ENCODE peak calls at places on chromosomes 2 and 18, in ten cellular contexts. B is CD4-positive, alpha-beta T cell; N is heart right ventricle; R is left ventricle myocardium inferior; I is Peyer's patch; J is astrocyte of the spinal cord; E is HFF-Myc; V is breast epithelium; Q is HFFc6; A is GM23338. Z is an unnamed sample.

GRCh38 chr2:32627901-32628645 is at the start of gene TTC27:
- DNase-seq in N (peak; percentile 95), E (peak; percentile 91), R (peak; percentile 95), J (peak; percentile 96), Q (peak; percentile 94), A (peak; percentile 98), B (peak; percentile 94), V (peak; percentile 94), I (peak; percentile 96), Z (peak; percentile 94)

GRCh38 chr2:126751477-126751876 is 95.5 kb downstream of the GYPC start:
- DNase-seq in N (no peak), A (no peak), Q (no peak), I (no peak), J (no peak), R (no peak), V (no peak), B (no peak), E (no peak), Z (no peak)

GRCh38 chr2:2057125-2057721 is 273.9 kb downstream of the MYT1L start:
- DNase-seq in R (peak; percentile 69), V (no peak), Q (no peak), J (peak; percentile 77), N (peak; percentile 95), I (no peak), E (no peak), A (peak; percentile 84), B (peak; percentile 66), Z (no peak)

GRCh38 chr2:197137234-197137633 is 173.3 kb downstream of the ANKRD44 start:
- DNase-seq in R (no peak), N (no peak), J (peak; percentile 65), Q (peak; percentile 43), A (no peak), V (no peak), E (no peak), B (no peak), I (no peak), Z (no peak)

GRCh38 chr18:36901277-36901701 is 72.4 kb downstream of the KIAA1328 start:
- DNase-seq in R (no peak), J (peak; percentile 8), A (no peak), Q (no peak), I (no peak), B (no peak), N (no peak), V (no peak), E (no peak), Z (no peak)

GRCh38 chr2:72998724-72999123 is 72.8 kb downstream of the SFXN5 start:
- DNase-seq in I (no peak), V (no peak), R (no peak), E (no peak), J (no peak), Q (no peak), N (no peak), B (no peak), A (no peak), Z (no peak)

GRCh38 chr2:201961401-201961800 is 72.3 kb upstream of the FZD7 start:
- DNase-seq in V (no peak), A (no peak), B (no peak), Q (no peak), E (no peak), I (no peak), N (no peak), J (no peak), R (no peak), Z (no peak)

GRCh38 chr2:212863185-212863588 is 288.2 kb downstream of the IKZF2 start:
- DNase-seq in B (no peak), E (no peak), R (no peak), V (no peak), J (peak; percentile 25), Q (no peak), I (peak; percentile 40), N (no peak), A (peak; percentile 81), Z (no peak)

DNA sequence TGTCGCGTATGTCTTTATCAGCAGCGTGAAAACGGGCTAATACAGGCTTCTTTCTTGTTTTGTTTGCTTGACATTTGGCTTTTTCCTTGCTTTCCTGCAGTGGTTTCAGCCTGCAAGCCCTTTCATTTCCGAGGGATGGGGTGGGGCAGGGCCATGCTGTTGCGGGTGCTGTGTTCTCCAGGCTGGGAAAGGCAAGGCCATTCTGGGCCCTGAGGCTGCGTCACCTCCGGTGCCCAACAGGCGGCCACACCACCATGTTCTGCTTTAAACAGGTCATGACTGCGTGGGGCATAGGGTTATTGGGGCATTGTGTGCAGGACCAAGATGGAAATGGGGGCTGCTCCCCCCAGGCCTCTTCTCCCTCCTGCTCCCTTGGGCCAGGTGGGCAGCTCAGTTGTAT is 38.6 kb upstream of the PLB1 start:
- DNase-seq in Q (no peak), N (no peak), B (no peak), E (no peak), R (no peak), V (no peak), I (no peak), J (no peak), A (peak; percentile 41), Z (no peak)
- TF ChIP-seq CTCF in Q (peak; percentile 12), N (no peak), B (no peak), E (no peak), R (no peak), V (no peak), I (no peak), J (no peak), A (peak; percentile 32), Z (no peak)

GRCh38 chr18:45166341-45167108 is 448.8 kb upstream of the SLC14A2 start:
- DNase-seq in N (no peak), A (no peak), J (peak; percentile 67), E (peak; percentile 62), I (peak; percentile 67), V (no peak), B (no peak), Q (peak; percentile 97), R (no peak), Z (no peak)
- TF ChIP-seq CTCF in N (no peak), A (no peak), J (no peak), E (no peak), I (no peak), V (no peak), B (no peak), Q (no peak), R (no peak), Z (no peak)

GRCh38 chr2:71697106-71698010 is 244.0 kb downstream of the DYSF start:
- DNase-seq in V (peak; percentile 22), R (no peak), E (no peak), I (peak; percentile 26), J (no peak), B (no peak), Q (no peak), A (no peak), N (no peak), Z (peak; percentile 18)
- TF ChIP-seq CTCF in V (no peak), R (no peak), E (no peak), I (no peak), J (no peak), B (no peak), Q (no peak), A (no peak), N (no peak), Z (no peak)

GRCh38 chr18:49335677-49336076 is 124.8 kb downstream of the DYM start:
- DNase-seq in E (no peak), J (no peak), N (no peak), R (no peak), Q (no peak), V (no peak), B (no peak), A (peak; percentile 40), I (no peak), Z (no peak)
- TF ChIP-seq CTCF in E (peak; percentile 4), J (no peak), N (no peak), R (peak; percentile 9), Q (peak; percentile 45), V (no peak), B (peak; percentile 17), A (peak; percentile 64), I (peak; percentile 13), Z (no peak)

DNA sequence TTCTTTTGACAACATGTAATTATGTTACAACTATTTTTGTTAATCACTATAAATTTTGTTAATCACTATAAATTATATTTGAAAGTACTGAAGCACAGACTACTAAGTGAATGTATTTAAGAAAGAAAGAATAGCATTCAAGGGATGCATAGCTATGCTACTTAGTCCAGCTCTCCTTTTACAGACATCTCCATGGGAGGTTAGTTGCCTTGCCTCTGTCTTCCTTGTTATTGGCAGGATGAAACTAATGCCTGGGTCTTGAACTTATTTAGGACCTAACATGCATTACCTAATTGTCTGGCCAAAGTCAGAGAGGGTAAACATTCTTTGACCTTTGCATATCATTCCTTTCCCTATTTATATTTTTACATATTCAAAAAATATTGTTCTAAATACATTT is 519.5 kb downstream of the NRXN1 start:
- DNase-seq in R (no peak), J (no peak), E (no peak), A (peak; percentile 18), V (no peak), B (no peak), Q (no peak), N (no peak), I (no peak), Z (no peak)
- TF ChIP-seq CTCF in R (no peak), J (no peak), E (no peak), A (no peak), V (no peak), B (no peak), Q (no peak), N (no peak), I (no peak), Z (no peak)

GRCh38 chr2:240989451-240990265 is 8.8 kb upstream of the SNED1 start:
- DNase-seq in J (no peak), Q (no peak), V (peak; percentile 42), R (no peak), A (peak; percentile 63), E (no peak), N (no peak), B (no peak), I (peak; percentile 57), Z (peak; percentile 30)
- TF ChIP-seq CTCF in J (peak; percentile 56), Q (peak; percentile 78), V (peak; percentile 10), R (peak; percentile 66), A (peak; percentile 45), E (peak; percentile 51), N (peak; percentile 53), B (no peak), I (peak; percentile 47), Z (peak; percentile 8)

DNA sequence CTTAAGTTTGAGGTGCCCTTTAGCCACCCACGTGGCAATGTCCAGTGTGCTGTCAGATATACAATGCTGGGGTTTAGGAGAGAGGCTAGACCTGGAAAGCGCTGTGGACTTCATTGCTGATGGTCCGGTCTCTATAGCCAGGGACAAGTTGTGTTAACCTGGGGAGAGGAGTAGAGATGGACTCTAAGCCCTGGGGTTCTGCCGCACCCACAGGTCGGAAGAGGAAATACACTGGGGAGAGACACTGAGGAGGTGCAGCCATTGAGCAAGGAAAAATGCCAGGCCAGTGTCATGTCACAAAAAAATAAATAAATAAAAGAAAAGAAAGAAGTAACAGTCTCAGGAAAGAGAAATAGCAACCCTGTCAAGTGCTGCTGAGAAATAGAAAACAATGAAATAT is 106.9 kb upstream of the CBLN2 start:
- DNase-seq in Q (no peak), E (no peak), A (peak; percentile 18), J (no peak), R (no peak), N (no peak), I (no peak), B (no peak), V (no peak), Z (no peak)
- TF ChIP-seq CTCF in Q (no peak), E (no peak), A (peak; percentile 26), J (no peak), R (no peak), N (no peak), I (no peak), B (no peak), V (no peak), Z (no peak)